ENCODE peak calls at places on chromosome 20, in seven cellular contexts. V, U, G, M, W, R and D are unnamed samples.

GRCh38 chr20:58551631-58552030 is 36.4 kb upstream of the APCDD1L start:
- DNase-seq in V (no peak), U (peak), G (no peak), M (no peak), W (no peak), R (no peak), D (peak)

GRCh38 chr20:43549416-43550136 is 9.3 kb upstream of the SGK2 start:
- DNase-seq in V (no peak), U (no peak), G (no peak), M (no peak), W (no peak), R (no peak), D (no peak)

GRCh38 chr20:44180814-44181213 is 6.2 kb downstream of the JPH2 start:
- DNase-seq in V (peak), U (no peak), G (peak), M (peak), W (peak), R (no peak), D (no peak)

GRCh38 chr20:32141465-32141980 is 32.0 kb downstream of the TM9SF4 start:
- DNase-seq in V (no peak), U (no peak), G (no peak), M (no peak), W (no peak), R (no peak), D (no peak)

GRCh38 chr20:9609892-9610502 is 95.6 kb downstream of the LAMP5 start:
- DNase-seq in V (peak), U (peak), G (peak), M (peak), W (peak), R (peak), D (peak)

GRCh38 chr20:32158943-32159660 is 48.4 kb downstream of the PLAGL2 start:
- DNase-seq in V (no peak), U (no peak), G (no peak), M (no peak), W (no peak), R (no peak), D (no peak)

GRCh38 chr20:38609828-38610227 is 8.2 kb downstream of the ARHGAP40 start:
- DNase-seq in V (no peak), U (no peak), G (no peak), M (no peak), W (no peak), R (no peak), D (no peak)

GRCh38 chr20:21185849-21186248 is 60.0 kb downstream of the KIZ start:
- DNase-seq in V (no peak), U (no peak), G (no peak), M (no peak), W (no peak), R (no peak), D (no peak)

GRCh38 chr20:43751167-43752050 is 24.6 kb upstream of the GTSF1L start:
- DNase-seq in V (peak), U (no peak), G (no peak), M (no peak), W (peak), R (no peak), D (no peak)

GRCh38 chr20:41245086-41245707 is 72.3 kb downstream of the ZHX3 start:
- DNase-seq in V (peak), U (peak), G (no peak), M (peak), W (peak), R (no peak), D (peak)

GRCh38 chr20:62347445-62347844 is 19.7 kb downstream of the LAMA5 start:
- DNase-seq in V (no peak), U (no peak), G (no peak), M (no peak), W (no peak), R (no peak), D (no peak)
- H2AK5ac ChIP-seq in V (no peak), U (no peak), G (no peak), M (no peak), W (no peak), R (no peak), D (no peak)

GRCh38 chr20:16405254-16405653 is 168.0 kb downstream of the KIF16B start:
- DNase-seq in V (no peak), U (no peak), G (no peak), M (no peak), W (no peak), R (no peak), D (no peak)

GRCh38 chr20:16400249-16400648 is 173.0 kb downstream of the KIF16B start:
- DNase-seq in V (no peak), U (no peak), G (no peak), M (no peak), W (no peak), R (no peak), D (no peak)

GRCh38 chr20:16404171-16404570 is 169.1 kb downstream of the KIF16B start:
- DNase-seq in V (no peak), U (no peak), G (no peak), M (no peak), W (no peak), R (no peak), D (no peak)

GRCh38 chr20:16407251-16408067 is 165.8 kb downstream of the KIF16B start:
- DNase-seq in V (no peak), U (no peak), G (no peak), M (no peak), W (peak), R (peak), D (no peak)

GRCh38 chr20:16404640-16405039 is 168.6 kb downstream of the KIF16B start:
- DNase-seq in V (no peak), U (no peak), G (no peak), M (no peak), W (no peak), R (no peak), D (no peak)
- H2AK5ac ChIP-seq in V (no peak), U (no peak), G (no peak), M (no peak), W (no peak), R (no peak), D (no peak)

GRCh38 chr20:47949230-47949629 is 163.9 kb upstream of the SULF2 start:
- DNase-seq in V (no peak), U (no peak), G (no peak), M (no peak), W (no peak), R (no peak), D (no peak)

GRCh38 chr20:47950557-47951283 is 165.4 kb upstream of the SULF2 start:
- DNase-seq in V (peak), U (no peak), G (no peak), M (no peak), W (no peak), R (no peak), D (no peak)

GRCh38 chr20:47950103-47950502 is 164.8 kb upstream of the SULF2 start:
- DNase-seq in V (peak), U (no peak), G (peak), M (no peak), W (no peak), R (no peak), D (no peak)

GRCh38 chr20:47952165-47952564 is 166.9 kb upstream of the SULF2 start:
- DNase-seq in V (no peak), U (no peak), G (peak), M (no peak), W (no peak), R (no peak), D (no peak)

GRCh38 chr20:47951521-47951951 is 166.3 kb upstream of the SULF2 start:
- DNase-seq in V (peak), U (no peak), G (no peak), M (no peak), W (peak), R (peak), D (no peak)
- H2AK5ac ChIP-seq in V (no peak), U (no peak), G (no peak), M (no peak), W (no peak), R (no peak), D (no peak)

GRCh38 chr20:23644159-23644558 is 6.4 kb upstream of the CST3 start:
- DNase-seq in V (no peak), U (no peak), G (no peak), M (no peak), W (no peak), R (no peak), D (no peak)

GRCh38 chr20:23643665-23644064 is 5.9 kb upstream of the CST3 start:
- DNase-seq in V (no peak), U (no peak), G (no peak), M (no peak), W (no peak), R (no peak), D (no peak)

GRCh38 chr20:23640873-23641667 is 3.3 kb upstream of the CST3 start:
- DNase-seq in V (no peak), U (no peak), G (no peak), M (no peak), W (no peak), R (no peak), D (no peak)

GRCh38 chr20:23640018-23640872 is 2.5 kb upstream of the CST3 start:
- DNase-seq in V (no peak), U (no peak), G (no peak), M (no peak), W (no peak), R (no peak), D (no peak)

GRCh38 chr20:23641936-23642751 is 4.4 kb upstream of the CST3 start:
- DNase-seq in V (peak), U (no peak), G (no peak), M (no peak), W (peak), R (peak), D (no peak)
- H2AK5ac ChIP-seq in V (peak), U (no peak), G (no peak), M (no peak), W (peak), R (no peak), D (no peak)

DNA sequence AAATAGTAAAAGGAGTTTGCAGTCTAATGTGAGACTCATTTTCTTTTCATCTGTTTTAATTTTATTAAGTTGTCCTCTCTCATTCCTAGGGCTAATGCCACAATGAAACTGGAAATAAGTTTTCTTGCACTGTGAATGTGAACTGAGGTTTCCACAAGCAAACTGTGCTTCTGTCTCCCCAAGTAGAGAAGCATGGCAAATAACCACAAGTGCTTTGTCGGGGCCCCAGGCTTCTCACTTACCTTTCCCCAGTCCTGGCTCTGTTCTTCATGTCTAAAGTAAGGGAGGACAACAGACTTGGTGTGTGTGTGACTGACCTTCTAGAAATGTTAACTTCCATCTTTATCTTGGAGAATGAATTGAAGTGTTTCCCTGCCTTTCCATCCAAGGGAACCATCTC is 80.8 kb downstream of the CBFA2T2 start:
- DNase-seq in V (no peak), U (no peak), G (no peak), M (no peak), W (no peak), R (no peak), D (no peak)
- H2AK5ac ChIP-seq in V (no peak), U (no peak), G (no peak), M (no peak), W (no peak), R (no peak), D (no peak)

DNA sequence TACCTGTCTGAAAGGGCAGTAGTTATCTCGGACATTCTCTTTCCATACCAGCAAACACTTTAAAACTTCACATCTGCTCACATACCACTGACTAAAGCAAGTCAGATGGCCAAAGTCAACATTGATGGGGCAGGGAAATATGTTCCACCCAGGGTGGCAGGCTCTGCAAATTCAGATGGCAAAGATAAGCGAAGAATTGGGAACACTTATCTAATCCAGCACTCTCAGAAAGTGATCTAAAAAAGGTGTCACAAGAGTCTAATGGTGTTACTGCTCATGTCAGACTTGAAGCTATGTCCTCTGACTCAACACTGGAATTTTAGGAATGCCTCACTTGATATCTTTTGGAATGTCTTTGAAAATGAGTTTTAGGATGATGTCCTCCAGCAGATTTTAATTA is 1086.2 kb downstream of the KIF16B start:
- DNase-seq in V (no peak), U (no peak), G (peak), M (no peak), W (no peak), R (peak), D (no peak)
- H2AK5ac ChIP-seq in V (no peak), U (no peak), G (no peak), M (no peak), W (no peak), R (no peak), D (no peak)

GRCh38 chr20:48275737-48276342 is 490.6 kb upstream of the SULF2 start:
- DNase-seq in V (no peak), U (no peak), G (peak), M (peak), W (no peak), R (no peak), D (no peak)
- H2AK5ac ChIP-seq in V (peak), U (no peak), G (peak), M (peak), W (no peak), R (peak), D (no peak)

GRCh38 chr20:45968801-45969711 is 2.9 kb downstream of the ZNF335 start:
- DNase-seq in V (peak), U (no peak), G (no peak), M (no peak), W (peak), R (no peak), D (peak)

GRCh38 chr20:45970646-45971424 is 1.2 kb downstream of the ZNF335 start:
- DNase-seq in V (peak), U (no peak), G (no peak), M (no peak), W (peak), R (peak), D (peak)

GRCh38 chr20:45969712-45970634 is 2.0 kb downstream of the ZNF335 start:
- DNase-seq in V (peak), U (no peak), G (peak), M (peak), W (peak), R (no peak), D (peak)

GRCh38 chr20:45967551-45968080 is 4.4 kb downstream of the ZNF335 start:
- DNase-seq in V (no peak), U (no peak), G (no peak), M (no peak), W (no peak), R (no peak), D (peak)

DNA sequence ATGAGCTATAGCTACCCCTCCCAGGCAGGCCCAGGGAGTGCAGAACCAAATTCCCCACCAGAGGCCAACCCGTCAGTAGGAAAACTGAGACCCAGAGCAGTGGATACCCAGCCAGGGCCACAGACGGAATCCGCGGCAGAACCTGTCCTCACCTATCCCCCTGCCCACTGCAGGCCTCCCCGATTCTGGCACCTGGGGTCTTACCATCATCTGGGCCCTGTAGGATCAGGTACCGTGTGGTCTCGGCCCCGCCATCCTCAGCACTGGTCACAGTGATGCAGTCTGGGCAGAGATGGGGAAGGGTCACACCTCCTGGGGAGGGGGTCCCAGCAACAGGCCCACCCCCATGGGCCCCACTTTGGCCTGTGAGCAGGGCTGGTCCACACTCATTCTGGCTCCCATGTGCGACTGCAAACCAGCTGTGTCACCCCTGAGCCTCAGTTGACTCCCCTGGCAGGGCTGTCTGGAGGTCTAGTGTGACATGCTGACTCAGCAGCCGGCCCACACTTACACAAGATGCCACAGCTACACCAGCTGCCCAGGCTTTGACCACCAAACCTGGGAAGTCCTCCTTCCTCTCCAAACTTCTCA is 3.8 kb downstream of the ZNF335 start:
- DNase-seq in V (peak), U (no peak), G (no peak), M (no peak), W (no peak), R (no peak), D (no peak)
- H2AK5ac ChIP-seq in V (peak), U (no peak), G (no peak), M (no peak), W (no peak), R (no peak), D (no peak)